ENCODE peak calls at places on chromosomes 7 and 10, in ten cellular contexts. One of them, this sample, is unnamed.

GRCh38 chr10:27744478-27745379 is 890 bp downstream of the MKX start:
- DNase-seq in H1: no peak
- DNase-seq in progenitor cell of endocrine pancreas: peak
- DNase-seq in GM10248: peak
- DNase-seq in GM13976: peak
- DNase-seq in CD4-positive, alpha-beta T cell: no peak
- DNase-seq in cardiac muscle cell: peak
- DNase-seq in activated CD8-positive, alpha-beta T cell treated with anti-CD3 and anti-CD28 coated beads for 36 hours: peak
- DNase-seq in astrocyte of the spinal cord: peak
- DNase-seq in transverse colon: peak
- DNase-seq in this sample: peak

GRCh38 chr10:69107667-69108066 is 16.3 kb upstream of the VPS26A start:
- DNase-seq in activated CD8-positive, alpha-beta T cell treated with anti-CD3 and anti-CD28 coated beads for 36 hours: no peak
- DNase-seq in H1: no peak
- DNase-seq in transverse colon: no peak
- DNase-seq in cardiac muscle cell: no peak
- DNase-seq in GM13976: no peak
- DNase-seq in CD4-positive, alpha-beta T cell: no peak
- DNase-seq in astrocyte of the spinal cord: no peak
- DNase-seq in progenitor cell of endocrine pancreas: no peak
- DNase-seq in GM10248: no peak
- DNase-seq in this sample: no peak

GRCh38 chr7:131244259-131244852 is 83.3 kb upstream of the MKLN1 start:
- DNase-seq in activated CD8-positive, alpha-beta T cell treated with anti-CD3 and anti-CD28 coated beads for 36 hours: peak
- DNase-seq in GM10248: no peak
- DNase-seq in transverse colon: peak
- DNase-seq in progenitor cell of endocrine pancreas: no peak
- DNase-seq in cardiac muscle cell: no peak
- DNase-seq in GM13976: no peak
- DNase-seq in CD4-positive, alpha-beta T cell: no peak
- DNase-seq in astrocyte of the spinal cord: peak
- DNase-seq in H1: peak
- DNase-seq in this sample: no peak

GRCh38 chr10:78416031-78416800 is 382.6 kb downstream of the RPS24 start:
- DNase-seq in CD4-positive, alpha-beta T cell: no peak
- DNase-seq in H1: no peak
- DNase-seq in GM10248: no peak
- DNase-seq in transverse colon: no peak
- DNase-seq in cardiac muscle cell: no peak
- DNase-seq in GM13976: no peak
- DNase-seq in activated CD8-positive, alpha-beta T cell treated with anti-CD3 and anti-CD28 coated beads for 36 hours: no peak
- DNase-seq in progenitor cell of endocrine pancreas: no peak
- DNase-seq in astrocyte of the spinal cord: peak
- DNase-seq in this sample: no peak

GRCh38 chr7:79570904-79571303 is 117.4 kb upstream of the MAGI2 start:
- DNase-seq in H1: no peak
- DNase-seq in GM13976: no peak
- DNase-seq in transverse colon: no peak
- DNase-seq in astrocyte of the spinal cord: no peak
- DNase-seq in GM10248: no peak
- DNase-seq in activated CD8-positive, alpha-beta T cell treated with anti-CD3 and anti-CD28 coated beads for 36 hours: no peak
- DNase-seq in cardiac muscle cell: peak
- DNase-seq in progenitor cell of endocrine pancreas: no peak
- DNase-seq in CD4-positive, alpha-beta T cell: no peak
- DNase-seq in this sample: no peak

GRCh38 chr10:11210211-11210922 is 192.7 kb downstream of the CELF2 start:
- DNase-seq in CD4-positive, alpha-beta T cell: no peak
- DNase-seq in cardiac muscle cell: no peak
- DNase-seq in activated CD8-positive, alpha-beta T cell treated with anti-CD3 and anti-CD28 coated beads for 36 hours: no peak
- DNase-seq in astrocyte of the spinal cord: no peak
- DNase-seq in transverse colon: no peak
- DNase-seq in H1: no peak
- DNase-seq in GM10248: no peak
- DNase-seq in GM13976: no peak
- DNase-seq in progenitor cell of endocrine pancreas: no peak
- DNase-seq in this sample: no peak

GRCh38 chr7:100744605-100745004 is 11.2 kb downstream of the ZAN start:
- DNase-seq in cardiac muscle cell: no peak
- DNase-seq in H1: no peak
- DNase-seq in transverse colon: no peak
- DNase-seq in GM13976: no peak
- DNase-seq in activated CD8-positive, alpha-beta T cell treated with anti-CD3 and anti-CD28 coated beads for 36 hours: no peak
- DNase-seq in GM10248: no peak
- DNase-seq in astrocyte of the spinal cord: no peak
- DNase-seq in CD4-positive, alpha-beta T cell: no peak
- DNase-seq in progenitor cell of endocrine pancreas: no peak
- DNase-seq in this sample: no peak

GRCh38 chr10:74047871-74048270 is 50.0 kb downstream of the VCL start:
- DNase-seq in CD4-positive, alpha-beta T cell: no peak
- DNase-seq in transverse colon: no peak
- DNase-seq in activated CD8-positive, alpha-beta T cell treated with anti-CD3 and anti-CD28 coated beads for 36 hours: no peak
- DNase-seq in cardiac muscle cell: no peak
- DNase-seq in H1: no peak
- DNase-seq in GM13976: no peak
- DNase-seq in astrocyte of the spinal cord: no peak
- DNase-seq in progenitor cell of endocrine pancreas: no peak
- DNase-seq in GM10248: no peak
- DNase-seq in this sample: no peak

GRCh38 chr7:155676052-155676451 is 31.6 kb downstream of the RBM33 start:
- DNase-seq in GM10248: no peak
- DNase-seq in CD4-positive, alpha-beta T cell: no peak
- DNase-seq in activated CD8-positive, alpha-beta T cell treated with anti-CD3 and anti-CD28 coated beads for 36 hours: no peak
- DNase-seq in cardiac muscle cell: no peak
- DNase-seq in transverse colon: no peak
- DNase-seq in GM13976: no peak
- DNase-seq in progenitor cell of endocrine pancreas: no peak
- DNase-seq in H1: no peak
- DNase-seq in astrocyte of the spinal cord: no peak
- DNase-seq in this sample: no peak

GRCh38 chr7:39172137-39172536 is 194.4 kb downstream of the POU6F2 start:
- DNase-seq in progenitor cell of endocrine pancreas: no peak
- DNase-seq in cardiac muscle cell: no peak
- DNase-seq in transverse colon: no peak
- DNase-seq in astrocyte of the spinal cord: no peak
- DNase-seq in GM10248: no peak
- DNase-seq in activated CD8-positive, alpha-beta T cell treated with anti-CD3 and anti-CD28 coated beads for 36 hours: no peak
- DNase-seq in H1: no peak
- DNase-seq in GM13976: no peak
- DNase-seq in CD4-positive, alpha-beta T cell: no peak
- DNase-seq in this sample: no peak
- TF ChIP-seq CTCF in progenitor cell of endocrine pancreas: no peak
- TF ChIP-seq CTCF in cardiac muscle cell: no peak
- TF ChIP-seq CTCF in transverse colon: no peak
- TF ChIP-seq CTCF in astrocyte of the spinal cord: no peak
- TF ChIP-seq CTCF in GM10248: no peak
- TF ChIP-seq CTCF in activated CD8-positive, alpha-beta T cell treated with anti-CD3 and anti-CD28 coated beads for 36 hours: no peak
- TF ChIP-seq CTCF in H1: no peak
- TF ChIP-seq CTCF in GM13976: no peak
- TF ChIP-seq CTCF in CD4-positive, alpha-beta T cell: no peak
- TF ChIP-seq CTCF in this sample: no peak

DNA sequence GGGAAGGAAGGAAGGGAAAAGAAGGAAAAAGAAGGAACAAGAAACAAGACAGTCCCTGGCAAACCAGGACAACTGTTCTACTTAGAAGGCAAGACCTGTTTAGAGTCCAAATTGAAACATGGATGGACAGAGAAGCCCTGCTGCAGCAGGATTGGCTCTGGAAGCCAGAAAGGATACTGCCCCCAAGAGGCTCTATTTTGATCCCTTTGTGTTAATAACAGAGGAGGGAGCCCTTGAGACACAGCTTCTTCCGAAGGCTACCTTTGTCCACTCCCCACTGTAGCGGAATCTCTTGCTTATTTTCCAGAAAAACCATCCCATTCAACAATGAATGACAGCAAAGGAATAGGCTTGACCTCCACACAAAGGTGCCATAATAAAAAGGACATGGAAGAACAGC is 120.3 kb upstream of the FOXK1 start:
- DNase-seq in H1: no peak
- DNase-seq in progenitor cell of endocrine pancreas: no peak
- DNase-seq in transverse colon: no peak
- DNase-seq in GM10248: no peak
- DNase-seq in cardiac muscle cell: no peak
- DNase-seq in activated CD8-positive, alpha-beta T cell treated with anti-CD3 and anti-CD28 coated beads for 36 hours: no peak
- DNase-seq in CD4-positive, alpha-beta T cell: no peak
- DNase-seq in GM13976: no peak
- DNase-seq in astrocyte of the spinal cord: no peak
- DNase-seq in this sample: no peak
- TF ChIP-seq CTCF in H1: no peak
- TF ChIP-seq CTCF in progenitor cell of endocrine pancreas: peak
- TF ChIP-seq CTCF in transverse colon: no peak
- TF ChIP-seq CTCF in GM10248: no peak
- TF ChIP-seq CTCF in cardiac muscle cell: no peak
- TF ChIP-seq CTCF in activated CD8-positive, alpha-beta T cell treated with anti-CD3 and anti-CD28 coated beads for 36 hours: no peak
- TF ChIP-seq CTCF in CD4-positive, alpha-beta T cell: no peak
- TF ChIP-seq CTCF in GM13976: no peak
- TF ChIP-seq CTCF in astrocyte of the spinal cord: no peak
- TF ChIP-seq CTCF in this sample: no peak

DNA sequence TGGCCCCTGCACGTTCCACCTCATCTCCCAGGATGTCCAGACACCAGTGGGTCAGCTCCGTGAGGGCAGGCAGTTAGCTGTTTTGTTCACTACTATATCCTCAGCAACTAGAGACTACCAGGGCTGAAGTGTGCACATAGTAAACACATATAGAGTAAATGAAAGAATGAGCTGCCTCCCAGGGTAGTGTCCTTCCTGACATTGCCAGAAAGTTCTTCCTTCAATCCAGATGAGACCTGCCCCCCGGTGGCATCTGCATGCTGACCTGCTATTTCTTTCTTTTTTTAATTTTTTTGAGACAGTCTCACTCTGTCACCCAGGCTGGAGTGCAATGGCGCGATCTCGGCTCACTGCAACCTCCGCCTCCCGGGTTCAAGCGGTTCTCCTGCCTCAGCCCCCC is 14.0 kb upstream of the ARPC1A start:
- DNase-seq in progenitor cell of endocrine pancreas: no peak
- DNase-seq in GM13976: no peak
- DNase-seq in astrocyte of the spinal cord: no peak
- DNase-seq in cardiac muscle cell: no peak
- DNase-seq in activated CD8-positive, alpha-beta T cell treated with anti-CD3 and anti-CD28 coated beads for 36 hours: no peak
- DNase-seq in CD4-positive, alpha-beta T cell: no peak
- DNase-seq in GM10248: no peak
- DNase-seq in H1: no peak
- DNase-seq in transverse colon: no peak
- DNase-seq in this sample: no peak
- TF ChIP-seq CTCF in progenitor cell of endocrine pancreas: no peak
- TF ChIP-seq CTCF in GM13976: no peak
- TF ChIP-seq CTCF in astrocyte of the spinal cord: no peak
- TF ChIP-seq CTCF in cardiac muscle cell: no peak
- TF ChIP-seq CTCF in activated CD8-positive, alpha-beta T cell treated with anti-CD3 and anti-CD28 coated beads for 36 hours: no peak
- TF ChIP-seq CTCF in CD4-positive, alpha-beta T cell: no peak
- TF ChIP-seq CTCF in GM10248: no peak
- TF ChIP-seq CTCF in H1: no peak
- TF ChIP-seq CTCF in transverse colon: no peak
- TF ChIP-seq CTCF in this sample: no peak

DNA sequence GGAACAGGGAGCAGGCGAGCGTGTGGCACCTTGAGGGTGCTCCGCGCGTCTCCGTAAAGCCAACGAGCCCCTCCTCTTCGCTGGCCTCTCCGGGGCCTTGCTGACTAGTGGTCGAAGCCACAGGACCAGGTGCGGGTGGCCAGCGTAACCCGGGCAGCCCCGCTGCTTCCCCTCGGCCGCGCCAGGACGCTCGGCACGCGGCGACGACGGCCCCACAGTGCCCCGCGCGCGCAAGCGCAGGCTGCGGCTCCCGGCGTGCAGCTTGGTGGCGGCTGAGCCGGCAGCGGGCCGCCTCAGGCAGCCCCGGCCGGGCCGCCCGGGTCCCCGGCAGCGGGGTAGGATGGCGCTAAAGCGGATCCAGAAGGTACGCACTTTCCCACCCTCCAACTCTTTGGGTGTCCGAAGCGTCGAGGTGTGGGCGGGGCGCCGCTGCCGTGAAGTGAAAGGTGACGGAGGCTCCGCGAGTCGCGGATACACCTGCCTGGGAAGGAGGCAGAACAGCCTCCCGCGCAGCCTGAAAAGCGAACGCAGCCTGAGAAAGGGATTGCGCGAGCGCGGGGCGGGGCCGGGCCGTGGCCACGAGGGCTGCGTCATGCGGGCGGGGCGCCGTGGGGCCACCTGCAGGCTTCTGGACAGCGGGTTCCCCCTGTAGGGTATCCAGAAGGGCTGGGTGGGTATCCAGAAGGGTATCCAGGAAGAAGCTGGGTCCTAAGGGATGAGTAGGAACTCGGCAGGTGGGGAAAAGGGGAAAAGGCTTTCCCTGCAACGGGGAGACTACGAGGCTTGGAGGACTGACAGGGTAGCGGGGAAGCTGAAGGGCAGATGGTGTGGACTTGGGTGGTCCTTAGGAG is at the start of gene UBE2D4:
- DNase-seq in progenitor cell of endocrine pancreas: peak
- DNase-seq in CD4-positive, alpha-beta T cell: peak
- DNase-seq in GM10248: peak
- DNase-seq in GM13976: peak
- DNase-seq in activated CD8-positive, alpha-beta T cell treated with anti-CD3 and anti-CD28 coated beads for 36 hours: peak
- DNase-seq in astrocyte of the spinal cord: peak
- DNase-seq in H1: no peak
- DNase-seq in cardiac muscle cell: peak
- DNase-seq in transverse colon: peak
- DNase-seq in this sample: peak
- TF ChIP-seq CTCF in progenitor cell of endocrine pancreas: peak
- TF ChIP-seq CTCF in CD4-positive, alpha-beta T cell: peak
- TF ChIP-seq CTCF in GM10248: no peak
- TF ChIP-seq CTCF in GM13976: no peak
- TF ChIP-seq CTCF in activated CD8-positive, alpha-beta T cell treated with anti-CD3 and anti-CD28 coated beads for 36 hours: no peak
- TF ChIP-seq CTCF in astrocyte of the spinal cord: no peak
- TF ChIP-seq CTCF in H1: no peak
- TF ChIP-seq CTCF in cardiac muscle cell: peak
- TF ChIP-seq CTCF in transverse colon: no peak
- TF ChIP-seq CTCF in this sample: peak

GRCh38 chr10:50382576-50383023 is 131.3 kb upstream of the ASAH2 start:
- DNase-seq in GM13976: no peak
- DNase-seq in astrocyte of the spinal cord: no peak
- DNase-seq in activated CD8-positive, alpha-beta T cell treated with anti-CD3 and anti-CD28 coated beads for 36 hours: no peak
- DNase-seq in H1: no peak
- DNase-seq in GM10248: no peak
- DNase-seq in progenitor cell of endocrine pancreas: no peak
- DNase-seq in transverse colon: no peak
- DNase-seq in cardiac muscle cell: no peak
- DNase-seq in CD4-positive, alpha-beta T cell: no peak
- DNase-seq in this sample: no peak
- TF ChIP-seq CTCF in GM13976: no peak
- TF ChIP-seq CTCF in astrocyte of the spinal cord: no peak
- TF ChIP-seq CTCF in activated CD8-positive, alpha-beta T cell treated with anti-CD3 and anti-CD28 coated beads for 36 hours: no peak
- TF ChIP-seq CTCF in H1: no peak
- TF ChIP-seq CTCF in GM10248: no peak
- TF ChIP-seq CTCF in progenitor cell of endocrine pancreas: no peak
- TF ChIP-seq CTCF in transverse colon: no peak
- TF ChIP-seq CTCF in cardiac muscle cell: no peak
- TF ChIP-seq CTCF in CD4-positive, alpha-beta T cell: no peak
- TF ChIP-seq CTCF in this sample: no peak